ENCODE peak calls at places on chromosomes 12 and 14, in seven cellular contexts. Q is MM.1S, H is HCT116, P is GM23248, K is hepatocyte, L is GM23338, T is PC-3. R is an unnamed sample.
A peak's percentile ranks its signal among the peaks of the same experiment; 100 is the strongest.

GRCh38 chr12:46843811-46844210 is 18.0 kb upstream of the SLC38A4 start:
- DNase-seq in L (no peak), Q (no peak), H (no peak), P (peak; percentile 68), T (no peak), K (no peak), R (no peak)

GRCh38 chr14:93538411-93538810 is 107.7 kb downstream of the UNC79 start:
- DNase-seq in K (no peak), T (peak; percentile 20), P (peak; percentile 11), H (peak; percentile 38), L (peak; percentile 79), Q (no peak), R (peak; percentile 14)

GRCh38 chr12:79020106-79020505 is 155.5 kb downstream of the SYT1 start:
- DNase-seq in T (peak; percentile 5), P (no peak), L (no peak), K (no peak), Q (no peak), H (no peak), R (no peak)

GRCh38 chr12:22787557-22787956 is 162.6 kb downstream of the ETNK1 start:
- DNase-seq in P (no peak), H (no peak), T (no peak), Q (no peak), L (no peak), K (peak; percentile 11), R (no peak)

GRCh38 chr14:41891624-41892023 is 284.9 kb downstream of the LRFN5 start:
- DNase-seq in P (no peak), T (no peak), H (no peak), L (no peak), Q (no peak), K (no peak), R (no peak)

GRCh38 chr12:53214687-53215455 is 7.8 kb upstream of the ITGB7 start:
- DNase-seq in L (peak; percentile 60), T (no peak), K (no peak), H (no peak), P (no peak), Q (no peak), R (peak; percentile 46)

GRCh38 chr14:22886500-22887259 is 3.7 kb downstream of the REM2 start:
- DNase-seq in K (peak; percentile 78), L (peak; percentile 88), T (peak; percentile 74), Q (peak; percentile 80), P (peak; percentile 76), H (peak; percentile 49), R (peak; percentile 86)

GRCh38 chr12:3119745-3120660 is 42.8 kb downstream of the TSPAN9 start:
- DNase-seq in K (no peak), H (no peak), T (no peak), Q (no peak), P (peak; percentile 79), L (no peak), R (no peak)

GRCh38 chr12:14664434-14665023 is 31.9 kb downstream of the GUCY2C start:
- DNase-seq in K (peak; percentile 46), H (peak; percentile 37), P (peak; percentile 60), T (peak; percentile 66), L (peak; percentile 71), Q (peak; percentile 55), R (peak; percentile 77)

GRCh38 chr14:82642425-82642824 is 1108.8 kb upstream of the SEL1L start:
- DNase-seq in K (peak; percentile 86), L (peak; percentile 71), T (peak; percentile 3), Q (no peak), H (no peak), P (no peak), R (no peak)

GRCh38 chr12:69354561-69355187 is 4.9 kb upstream of the YEATS4 start:
- DNase-seq in L (no peak), T (no peak), P (no peak), Q (no peak), K (no peak), H (no peak), R (no peak)

GRCh38 chr12:22657538-22657937 is 32.6 kb downstream of the ETNK1 start:
- DNase-seq in H (no peak), K (no peak), T (no peak), L (no peak), P (peak; percentile 38), Q (no peak), R (no peak)

GRCh38 chr14:63275611-63276010 is 43.1 kb downstream of the GPHB5 start:
- DNase-seq in Q (no peak), H (no peak), K (no peak), P (no peak), L (peak; percentile 5), T (no peak), R (no peak)

GRCh38 chr14:35818346-35819115 is 7.6 kb upstream of the BRMS1L start:
- DNase-seq in L (peak; percentile 75), H (no peak), T (peak; percentile 73), K (peak; percentile 59), P (peak; percentile 69), Q (no peak), R (peak; percentile 41)

GRCh38 chr14:38716871-38717270 is 386.2 kb downstream of the SEC23A start:
- DNase-seq in P (no peak), T (peak; percentile 19), K (no peak), H (no peak), L (no peak), Q (no peak), R (peak; percentile 41)

GRCh38 chr14:104542871-104543830 is 36.4 kb upstream of the C14orf180 start:
- DNase-seq in Q (no peak), H (no peak), K (no peak), T (no peak), P (no peak), L (no peak), R (no peak)

GRCh38 chr14:73755434-73756014 is 41.3 kb upstream of the PNMA1 start:
- DNase-seq in Q (no peak), T (no peak), H (no peak), L (no peak), K (no peak), P (peak; percentile 54), R (peak; percentile 24)

GRCh38 chr14:73753887-73754880 is 40.0 kb upstream of the PNMA1 start:
- DNase-seq in Q (no peak), K (no peak), H (no peak), T (peak; percentile 56), P (peak; percentile 69), L (no peak), R (peak; percentile 75)

GRCh38 chr14:73757381-73757780 is 43.2 kb upstream of the PNMA1 start:
- DNase-seq in L (no peak), Q (no peak), P (no peak), H (no peak), K (no peak), T (no peak), R (no peak)

GRCh38 chr14:73753043-73753886 is 39.1 kb upstream of the PNMA1 start:
- DNase-seq in Q (no peak), L (no peak), T (no peak), P (peak; percentile 51), K (peak; percentile 77), H (no peak), R (peak; percentile 17)

GRCh38 chr14:73754911-73755360 is 40.8 kb upstream of the PNMA1 start:
- DNase-seq in K (peak; percentile 65), P (peak; percentile 75), Q (no peak), T (no peak), H (no peak), L (peak; percentile 17), R (no peak)
- H3K9me2 ChIP-seq in K (no peaks in the 10 kb centered on the region), P (no peaks in the 10 kb centered on the region), Q (no peaks in the 10 kb centered on the region), T (no peaks in the 10 kb centered on the region), H (no peaks in the 10 kb centered on the region), L (peaks cover 5% of the 10 kb centered on the region), R (no peaks in the 10 kb centered on the region)

GRCh38 chr14:77985235-77985634 is 184.9 kb upstream of the NRXN3 start:
- DNase-seq in T (no peak), P (peak; percentile 19), Q (no peak), L (no peak), K (no peak), H (no peak), R (no peak)
- H2AFZ ChIP-seq in T (no peak overlapping the region), P (no peak overlapping the region), Q (no peak overlapping the region), L (peak overlapping the region; percentile 18), K (no peak overlapping the region), H (no peak overlapping the region), R (no peak overlapping the region)

GRCh38 chr14:25246751-25247150 is 196.8 kb upstream of the STXBP6 start:
- DNase-seq in K (no peak), L (no peak), T (no peak), Q (no peak), H (no peak), P (no peak), R (no peak)

DNA sequence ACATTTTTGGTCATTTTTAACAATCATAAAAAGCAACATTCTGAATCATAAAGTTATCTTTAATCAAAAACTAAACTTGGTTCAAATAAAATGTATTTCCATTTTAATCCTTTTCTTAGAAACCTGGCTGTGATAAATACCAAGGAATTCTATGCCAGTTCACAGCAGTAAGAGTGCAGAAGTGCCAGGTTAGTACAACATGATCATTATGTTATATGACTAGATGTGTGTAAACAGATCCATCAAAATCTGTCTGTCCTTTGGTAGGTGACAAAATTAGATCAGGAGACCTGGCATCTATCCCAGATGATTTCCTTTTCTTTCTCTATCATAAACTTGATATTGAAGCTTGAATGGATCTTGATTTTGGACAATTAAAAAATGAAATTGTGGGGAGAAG is 200.6 kb upstream of the STXBP6 start:
- DNase-seq in T (no peak), L (no peak), P (no peak), K (no peak), H (no peak), Q (no peak), R (no peak)
- H3K4me3 ChIP-seq in T (no peak overlapping the region), L (no peak overlapping the region), P (no peak overlapping the region), K (no peak overlapping the region), H (no peak overlapping the region), Q (no peak overlapping the region), R (no peak overlapping the region)

GRCh38 chr12:89211456-89211855 is 140.8 kb downstream of the DUSP6 start:
- DNase-seq in H (no peak), P (peak; percentile 63), Q (no peak), L (no peak), T (peak; percentile 29), K (no peak), R (no peak)
- H3K9me2 ChIP-seq in H (peaks cover 3% of the 10 kb centered on the region), P (no peaks in the 10 kb centered on the region), Q (no peaks in the 10 kb centered on the region), L (no peaks in the 10 kb centered on the region), T (no peaks in the 10 kb centered on the region), K (no peaks in the 10 kb centered on the region), R (no peaks in the 10 kb centered on the region)

R was measured in OCI-LY7.